ENCODE peak calls at places on chromosomes 7 and 10, in ten cellular contexts. One of them, this sample, is unnamed.

GRCh38 chr7:75842836-75843446 is 29.3 kb upstream of the CCL24 start:
- DNase-seq in activated CD4-positive, alpha-beta memory T cell treated with anti-CD3 and anti-CD28 coated beads for 36 hours: peak
- DNase-seq in MM.1S: peak
- DNase-seq in ecto neural progenitor cell: no peak
- DNase-seq in posterior cingulate gyrus: no peak
- DNase-seq in lower leg skin: peak
- DNase-seq in cerebellum: no peak
- DNase-seq in NCI-H1694: no peak
- DNase-seq in A549: peak
- DNase-seq in GM04503: peak
- DNase-seq in this sample: peak

GRCh38 chr7:144513332-144513731 is 109.8 kb upstream of the NOBOX start:
- DNase-seq in activated CD4-positive, alpha-beta memory T cell treated with anti-CD3 and anti-CD28 coated beads for 36 hours: no peak
- DNase-seq in MM.1S: peak
- DNase-seq in ecto neural progenitor cell: no peak
- DNase-seq in posterior cingulate gyrus: no peak
- DNase-seq in lower leg skin: no peak
- DNase-seq in cerebellum: peak
- DNase-seq in NCI-H1694: peak
- DNase-seq in A549: peak
- DNase-seq in GM04503: no peak
- DNase-seq in this sample: peak

GRCh38 chr10:76124230-76124629 is 692.8 kb downstream of the LRMDA start:
- DNase-seq in activated CD4-positive, alpha-beta memory T cell treated with anti-CD3 and anti-CD28 coated beads for 36 hours: no peak
- DNase-seq in MM.1S: no peak
- DNase-seq in ecto neural progenitor cell: no peak
- DNase-seq in posterior cingulate gyrus: no peak
- DNase-seq in lower leg skin: no peak
- DNase-seq in cerebellum: peak
- DNase-seq in NCI-H1694: no peak
- DNase-seq in A549: no peak
- DNase-seq in GM04503: no peak
- DNase-seq in this sample: no peak

GRCh38 chr7:29798422-29798821 is 7.9 kb upstream of the WIPF3 start:
- DNase-seq in activated CD4-positive, alpha-beta memory T cell treated with anti-CD3 and anti-CD28 coated beads for 36 hours: no peak
- DNase-seq in MM.1S: peak
- DNase-seq in ecto neural progenitor cell: no peak
- DNase-seq in posterior cingulate gyrus: no peak
- DNase-seq in lower leg skin: no peak
- DNase-seq in cerebellum: no peak
- DNase-seq in NCI-H1694: no peak
- DNase-seq in A549: no peak
- DNase-seq in GM04503: no peak
- DNase-seq in this sample: no peak

GRCh38 chr7:84237533-84238173 is 43.1 kb upstream of the SEMA3A start:
- DNase-seq in activated CD4-positive, alpha-beta memory T cell treated with anti-CD3 and anti-CD28 coated beads for 36 hours: no peak
- DNase-seq in MM.1S: no peak
- DNase-seq in ecto neural progenitor cell: no peak
- DNase-seq in posterior cingulate gyrus: no peak
- DNase-seq in lower leg skin: no peak
- DNase-seq in cerebellum: no peak
- DNase-seq in NCI-H1694: no peak
- DNase-seq in A549: peak
- DNase-seq in GM04503: peak
- DNase-seq in this sample: no peak

GRCh38 chr10:56091872-56092271 is 269.2 kb downstream of the ZWINT start:
- DNase-seq in activated CD4-positive, alpha-beta memory T cell treated with anti-CD3 and anti-CD28 coated beads for 36 hours: no peak
- DNase-seq in MM.1S: no peak
- DNase-seq in ecto neural progenitor cell: no peak
- DNase-seq in posterior cingulate gyrus: no peak
- DNase-seq in lower leg skin: no peak
- DNase-seq in cerebellum: no peak
- DNase-seq in NCI-H1694: no peak
- DNase-seq in A549: no peak
- DNase-seq in GM04503: no peak
- DNase-seq in this sample: no peak

GRCh38 chr10:122301055-122301810 is 30.1 kb downstream of the BTBD16 start:
- DNase-seq in activated CD4-positive, alpha-beta memory T cell treated with anti-CD3 and anti-CD28 coated beads for 36 hours: peak
- DNase-seq in MM.1S: no peak
- DNase-seq in ecto neural progenitor cell: no peak
- DNase-seq in posterior cingulate gyrus: no peak
- DNase-seq in lower leg skin: peak
- DNase-seq in cerebellum: no peak
- DNase-seq in NCI-H1694: no peak
- DNase-seq in A549: no peak
- DNase-seq in GM04503: peak
- DNase-seq in this sample: no peak

GRCh38 chr10:48548531-48549135 is 56.2 kb downstream of the ARHGAP22 start:
- DNase-seq in activated CD4-positive, alpha-beta memory T cell treated with anti-CD3 and anti-CD28 coated beads for 36 hours: no peak
- DNase-seq in MM.1S: no peak
- DNase-seq in ecto neural progenitor cell: no peak
- DNase-seq in posterior cingulate gyrus: no peak
- DNase-seq in lower leg skin: no peak
- DNase-seq in cerebellum: no peak
- DNase-seq in NCI-H1694: no peak
- DNase-seq in A549: no peak
- DNase-seq in GM04503: no peak
- DNase-seq in this sample: no peak

GRCh38 chr7:23014681-23015080 is 751 bp upstream of the HYCC1 start:
- DNase-seq in activated CD4-positive, alpha-beta memory T cell treated with anti-CD3 and anti-CD28 coated beads for 36 hours: no peak
- DNase-seq in MM.1S: peak
- DNase-seq in ecto neural progenitor cell: no peak
- DNase-seq in posterior cingulate gyrus: no peak
- DNase-seq in lower leg skin: no peak
- DNase-seq in cerebellum: no peak
- DNase-seq in NCI-H1694: no peak
- DNase-seq in A549: no peak
- DNase-seq in GM04503: no peak
- DNase-seq in this sample: no peak

GRCh38 chr7:12161146-12161545 is 49.9 kb upstream of the TMEM106B start:
- DNase-seq in activated CD4-positive, alpha-beta memory T cell treated with anti-CD3 and anti-CD28 coated beads for 36 hours: no peak
- DNase-seq in MM.1S: no peak
- DNase-seq in ecto neural progenitor cell: no peak
- DNase-seq in posterior cingulate gyrus: no peak
- DNase-seq in lower leg skin: no peak
- DNase-seq in cerebellum: no peak
- DNase-seq in NCI-H1694: no peak
- DNase-seq in A549: no peak
- DNase-seq in GM04503: no peak
- DNase-seq in this sample: no peak

GRCh38 chr10:130065251-130065650 is 45.4 kb downstream of the C10orf143 start:
- DNase-seq in activated CD4-positive, alpha-beta memory T cell treated with anti-CD3 and anti-CD28 coated beads for 36 hours: no peak
- DNase-seq in MM.1S: no peak
- DNase-seq in ecto neural progenitor cell: no peak
- DNase-seq in posterior cingulate gyrus: no peak
- DNase-seq in lower leg skin: no peak
- DNase-seq in cerebellum: no peak
- DNase-seq in NCI-H1694: no peak
- DNase-seq in A549: no peak
- DNase-seq in GM04503: no peak
- DNase-seq in this sample: no peak

GRCh38 chr7:78326870-78327269 is 528.3 kb downstream of the PHTF2 start:
- DNase-seq in activated CD4-positive, alpha-beta memory T cell treated with anti-CD3 and anti-CD28 coated beads for 36 hours: no peak
- DNase-seq in MM.1S: no peak
- DNase-seq in ecto neural progenitor cell: no peak
- DNase-seq in posterior cingulate gyrus: peak
- DNase-seq in lower leg skin: no peak
- DNase-seq in cerebellum: no peak
- DNase-seq in NCI-H1694: no peak
- DNase-seq in A549: no peak
- DNase-seq in GM04503: no peak
- DNase-seq in this sample: no peak

GRCh38 chr7:16708496-16708895 is 45.1 kb upstream of the TSPAN13 start:
- DNase-seq in activated CD4-positive, alpha-beta memory T cell treated with anti-CD3 and anti-CD28 coated beads for 36 hours: no peak
- DNase-seq in MM.1S: no peak
- DNase-seq in ecto neural progenitor cell: no peak
- DNase-seq in posterior cingulate gyrus: no peak
- DNase-seq in lower leg skin: no peak
- DNase-seq in cerebellum: no peak
- DNase-seq in NCI-H1694: no peak
- DNase-seq in A549: no peak
- DNase-seq in GM04503: peak
- DNase-seq in this sample: no peak

This sample was measured in NAMALWA.